ENCODE peak calls at places on chromosomes 4 and X, in four cellular contexts. E, D, K and I are unnamed samples.

GRCh38 chr4:122050836-122051235 is 99.0 kb upstream of the TRPC3 start:
- DNase-seq in E (no peak), K (no peak), D (no peak), I (no peak)

GRCh38 chrX:152024710-152025109 is 50.2 kb upstream of the GABRE start:
- DNase-seq in D (no peak), E (no peak), K (peak), I (no peak)

GRCh38 chr4:37816006-37816405 is 10.5 kb upstream of the PGM2 start:
- DNase-seq in E (no peak), D (no peak), K (no peak), I (no peak)

GRCh38 chr4:188295899-188296298 is 156.7 kb downstream of the TRIML1 start:
- DNase-seq in D (no peak), K (no peak), E (no peak), I (peak)

GRCh38 chr4:89425023-89425422 is 117.4 kb upstream of the GPRIN3 start:
- DNase-seq in E (no peak), K (no peak), D (no peak), I (no peak)

GRCh38 chrX:7060444-7060843 is 87.1 kb upstream of the STS start:
- DNase-seq in D (no peak), K (no peak), E (no peak), I (no peak)

GRCh38 chr4:158094413-158095110 is 78.3 kb downstream of the GASK1B start:
- DNase-seq in D (no peak), K (peak), E (no peak), I (no peak)

GRCh38 chr4:100984901-100985300 is 362.4 kb downstream of the PPP3CA start:
- DNase-seq in E (no peak), D (no peak), K (no peak), I (no peak)

GRCh38 chr4:61003301-61003700 is 196.8 kb upstream of the ADGRL3 start:
- DNase-seq in D (no peak), E (no peak), K (no peak), I (no peak)

GRCh38 chr4:21688596-21689265 is 259.8 kb downstream of the KCNIP4 start:
- DNase-seq in E (no peak), D (no peak), K (no peak), I (no peak)

GRCh38 chr4:186644737-186645261 is 78.9 kb downstream of the FAT1 start:
- DNase-seq in K (no peak), E (no peak), D (no peak), I (no peak)

GRCh38 chr4:151472297-151472696 is 63.3 kb downstream of the FHIP1A start:
- DNase-seq in K (no peak), D (no peak), E (no peak), I (no peak)

GRCh38 chrX:129931411-129932136 is 25.6 kb downstream of the UTP14A start:
- DNase-seq in E (peak), D (peak), K (peak), I (peak)

GRCh38 chr4:48939785-48940184 is 33.2 kb upstream of the OCIAD2 start:
- DNase-seq in D (no peak), K (peak), E (no peak), I (no peak)

GRCh38 chrX:49266536-49267445 is 2.3 kb upstream of the FOXP3 start:
- DNase-seq in E (no peak), D (no peak), K (no peak), I (no peak)

GRCh38 chr4:134906404-134907023 is 704.9 kb upstream of the PABPC4L start:
- DNase-seq in D (no peak), E (no peak), K (no peak), I (no peak)

GRCh38 chrX:149198980-149199732 is 305.9 kb downstream of the IDS start:
- DNase-seq in E (no peak), K (no peak), D (no peak), I (no peak)

GRCh38 chr4:47315346-47315745 is 148.2 kb downstream of the COMMD8 start:
- DNase-seq in D (no peak), K (no peak), E (no peak), I (no peak)

GRCh38 chr4:80454040-80454439 is 118.5 kb downstream of the CFAP299 start:
- DNase-seq in E (no peak), D (no peak), K (no peak), I (no peak)

GRCh38 chr4:38060829-38061431 is 100.7 kb downstream of the PTTG2 start:
- DNase-seq in D (no peak), K (no peak), E (no peak), I (no peak)

GRCh38 chrX:8803326-8803725 is 2.1 kb upstream of the FAM9A start:
- DNase-seq in D (no peak), K (no peak), E (no peak), I (no peak)

GRCh38 chr4:47926667-47927258 is 12.4 kb upstream of the NFXL1 start:
- DNase-seq in K (peak), D (peak), E (peak), I (no peak)

GRCh38 chrX:48919947-48920712 is 1.3 kb upstream of the PIM2 start:
- DNase-seq in K (no peak), E (no peak), D (peak), I (no peak)

GRCh38 chr4:113339430-113339813 is 290.0 kb downstream of the ANK2 start:
- DNase-seq in E (no peak), D (no peak), K (no peak), I (no peak)

GRCh38 chrX:3362956-3363355 is 16.5 kb upstream of the MXRA5 start:
- DNase-seq in E (no peak), K (no peak), D (no peak), I (no peak)

GRCh38 chr4:119103263-119103662 is 32.4 kb upstream of the MYOZ2 start:
- DNase-seq in K (peak), E (no peak), D (no peak), I (no peak)

DNA sequence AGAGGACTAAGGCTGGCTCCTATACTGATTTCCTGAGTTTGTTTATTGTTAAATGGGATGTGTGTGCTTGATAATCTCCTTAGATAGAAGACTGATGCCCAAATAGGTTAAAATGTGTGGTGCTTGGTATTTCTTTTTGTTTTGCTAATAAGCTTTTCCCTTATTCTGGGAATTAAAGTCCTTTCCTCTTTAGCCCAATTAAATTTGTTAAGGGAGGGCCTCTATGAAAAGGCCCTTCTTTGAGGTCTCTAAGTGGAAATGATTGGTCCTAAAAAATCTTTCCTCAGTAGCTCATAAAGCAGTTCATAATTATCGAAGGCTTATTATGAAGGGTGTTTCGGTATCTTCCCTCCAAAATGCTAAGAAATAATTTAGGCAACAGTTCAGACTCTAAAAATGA is at the start of gene RRH:
- DNase-seq in K (no peak), E (no peak), D (no peak), I (no peak)
- H3K4me3 ChIP-seq in K (no peak), E (no peak), D (no peak), I (no peak)

GRCh38 chrX:145818522-145819075 is 970 bp downstream of the SLITRK2 start:
- DNase-seq in K (no peak), E (no peak), D (no peak), I (no peak)
- H3K4me3 ChIP-seq in K (no peak), E (no peak), D (no peak), I (peak)

GRCh38 chr4:78227411-78228057 is 170.4 kb downstream of the FRAS1 start:
- DNase-seq in D (no peak), E (no peak), K (no peak), I (no peak)
- H3K4me3 ChIP-seq in D (no peak), E (no peak), K (no peak), I (no peak)

GRCh38 chr4:1307951-1308735 is 18.5 kb downstream of the MAEA start:
- DNase-seq in E (peak), D (no peak), K (no peak), I (no peak)
- H3K4me3 ChIP-seq in E (no peak), D (no peak), K (no peak), I (no peak)

GRCh38 chr4:2852481-2852881 is 8.8 kb downstream of the ADD1 start:
- DNase-seq in K (no peak), D (peak), E (peak), I (no peak)
- H3K4me3 ChIP-seq in K (no peak), D (no peak), E (no peak), I (no peak)

GRCh38 chr4:144647095-144647959 is 1.4 kb downstream of the HHIP start:
- DNase-seq in D (no peak), E (no peak), K (no peak), I (no peak)

GRCh38 chr4:144644368-144645101 is 1.4 kb upstream of the HHIP start:
- DNase-seq in K (no peak), E (no peak), D (no peak), I (no peak)

GRCh38 chr4:144646523-144647094 is 653 bp downstream of the HHIP start:
- DNase-seq in E (peak), K (no peak), D (no peak), I (no peak)

GRCh38 chr4:144645102-144645469 is 870 bp upstream of the HHIP start:
- DNase-seq in E (peak), K (no peak), D (no peak), I (no peak)

DNA sequence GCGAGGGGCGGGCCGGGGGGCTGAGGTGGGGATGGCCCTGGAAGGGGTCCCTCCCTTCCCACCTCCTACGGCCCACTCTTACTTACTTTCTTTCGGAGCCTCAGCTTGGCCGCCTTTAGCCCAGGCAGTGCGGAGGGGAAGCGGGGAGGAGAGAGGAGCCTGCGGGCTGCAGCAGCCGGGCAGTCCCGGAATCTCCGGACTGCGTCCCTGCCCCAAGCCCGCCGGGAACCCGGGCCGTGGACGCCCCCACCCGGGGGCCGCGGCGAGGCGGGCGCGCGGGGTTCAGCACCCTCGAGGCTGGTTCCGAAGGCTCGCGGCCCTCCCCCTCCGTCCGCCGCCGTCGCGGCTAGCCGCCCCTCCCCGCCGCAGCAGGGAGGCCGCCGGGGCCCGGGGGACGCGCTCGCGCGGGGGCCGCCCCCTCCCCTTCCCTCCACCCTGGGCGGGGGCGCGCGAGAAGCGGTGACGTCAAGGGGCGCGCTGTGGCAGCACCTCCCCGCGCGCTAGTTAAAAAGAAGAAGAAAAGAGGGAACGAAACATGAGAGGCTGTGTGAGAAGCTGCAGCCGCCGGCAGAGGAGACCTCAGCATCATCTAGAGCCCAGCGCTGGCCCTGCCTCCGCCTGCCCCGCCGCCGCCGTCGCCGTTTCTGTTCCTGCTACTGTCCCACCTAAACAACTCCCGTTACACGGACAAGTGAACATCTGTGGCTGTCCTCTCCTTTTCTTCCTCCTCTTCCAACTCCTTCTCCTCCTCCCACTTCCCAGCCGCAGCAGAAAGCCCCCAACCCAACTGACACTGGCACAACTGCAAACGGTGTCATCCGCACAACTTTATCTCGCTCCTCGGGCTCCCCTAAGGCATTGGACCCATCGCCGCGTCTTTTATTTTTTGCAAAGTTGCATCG is at the start of gene HHIP:
- DNase-seq in D (no peak), K (peak), E (peak), I (no peak)
- H3K4me3 ChIP-seq in D (no peak), K (peak), E (peak), I (peak)

GRCh38 chrX:115348440-115349225 is 59.1 kb downstream of the LUZP4 start:
- DNase-seq in K (no peak), D (no peak), E (no peak), I (no peak)

GRCh38 chrX:115356369-115356768 is 66.9 kb downstream of the LUZP4 start:
- DNase-seq in E (no peak), D (no peak), K (no peak), I (no peak)

GRCh38 chrX:115345654-115346014 is 56.1 kb downstream of the LUZP4 start:
- DNase-seq in E (no peak), K (no peak), D (no peak), I (no peak)

GRCh38 chrX:115344885-115345653 is 55.6 kb downstream of the LUZP4 start:
- DNase-seq in D (no peak), K (peak), E (peak), I (peak)

DNA sequence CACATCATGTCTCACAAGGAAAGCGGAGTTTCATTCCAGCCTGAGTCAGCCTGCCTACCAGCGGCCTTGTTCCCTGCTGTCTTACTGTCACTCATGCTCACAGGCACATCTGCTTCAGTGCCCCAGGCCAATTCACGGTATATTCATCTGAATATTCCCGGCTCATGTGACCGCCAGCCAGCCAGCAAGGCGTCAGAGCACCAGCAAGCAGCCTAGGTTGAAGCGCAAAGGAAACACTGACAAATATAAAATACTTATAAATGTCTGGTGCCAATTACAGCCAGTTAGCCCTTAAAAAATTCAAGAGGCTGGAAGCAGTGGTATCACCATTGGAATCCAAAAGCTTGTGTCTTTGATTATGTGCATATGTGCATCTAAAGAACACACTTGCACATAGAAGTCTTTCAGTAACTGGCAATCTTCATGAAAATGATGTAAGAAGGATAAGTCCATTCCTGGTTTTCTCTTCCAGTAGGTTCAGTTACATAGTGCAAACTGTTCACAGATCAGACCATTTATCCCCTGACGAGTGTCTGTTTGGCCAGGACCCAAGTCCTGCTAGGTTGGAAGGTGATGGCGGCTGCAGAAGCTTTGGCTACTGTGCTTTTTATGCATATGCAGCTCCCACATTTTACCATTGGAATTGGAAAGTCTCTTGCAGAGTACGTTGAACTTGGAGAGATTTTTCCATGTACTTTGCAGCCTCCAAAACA is 61.3 kb downstream of the LUZP4 start:
- DNase-seq in D (no peak), E (no peak), K (no peak), I (no peak)
- H3K4me3 ChIP-seq in D (no peak), E (no peak), K (no peak), I (no peak)

DNA sequence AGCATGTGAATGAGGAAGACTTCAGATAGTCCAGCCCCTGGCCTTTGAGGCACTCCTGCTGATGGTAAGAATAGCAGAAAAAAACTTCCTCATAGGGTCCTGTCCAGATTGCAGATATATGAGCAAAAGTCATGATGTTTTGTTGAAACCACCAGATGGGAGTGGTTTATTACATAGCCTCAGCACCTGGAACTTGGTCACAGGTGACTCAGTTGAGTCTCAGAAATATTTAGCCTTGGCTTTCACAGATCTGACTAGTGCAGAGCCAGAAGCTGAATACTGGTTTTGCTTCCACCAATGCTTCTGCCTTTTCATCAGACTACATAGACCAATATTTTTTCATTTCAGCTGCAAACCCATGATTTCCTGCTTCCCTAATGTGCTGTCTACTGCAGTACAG is 994.9 kb upstream of the SLIT2 start:
- DNase-seq in D (no peak), E (no peak), K (no peak), I (no peak)
- H3K4me3 ChIP-seq in D (no peak), E (no peak), K (no peak), I (no peak)

DNA sequence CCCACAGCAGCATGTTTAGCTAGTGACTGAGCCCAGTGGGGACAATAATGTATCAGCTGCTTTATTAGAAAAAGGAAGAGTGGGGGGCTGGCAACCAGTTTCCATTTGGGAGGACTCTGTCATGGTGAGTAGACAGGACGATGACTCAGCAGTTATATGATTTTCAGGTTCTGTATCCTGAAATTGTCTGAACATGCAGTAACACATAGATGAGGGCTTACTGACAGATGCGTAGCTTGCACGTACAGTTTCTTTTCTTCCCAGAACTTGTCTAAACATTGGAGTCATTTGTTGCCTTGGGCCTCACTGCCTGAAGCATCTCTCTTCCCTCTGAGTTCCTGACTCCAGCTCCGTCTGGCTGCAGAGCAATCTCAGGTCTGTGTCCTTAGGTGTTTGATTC is 1415.6 kb upstream of the TENM3 start:
- DNase-seq in D (no peak), K (no peak), E (no peak), I (no peak)
- H3K4me3 ChIP-seq in D (no peak), K (no peak), E (no peak), I (peak)